ENCODE peak calls at places on chromosomes 13 and 19, in five cellular contexts. P is cardiac muscle cell, H is DND-41, F is nephron progenitor cell, U is right lobe of liver. M is an unnamed sample.

GRCh38 chr19:50492303-50493052 is 15.8 kb upstream of the GARIN5A start:
- DNase-seq in P (peak), H (peak), F (no peak), U (no peak), M (no peak)

GRCh38 chr19:55353803-55354697 is 469 bp downstream of the COX6B2 start:
- DNase-seq in P (peak), H (no peak), F (peak), U (peak), M (peak)

GRCh38 chr13:95418946-95419345 is 117.7 kb upstream of the ABCC4 start:
- DNase-seq in P (no peak), H (no peak), F (no peak), U (no peak), M (no peak)

GRCh38 chr19:37982655-37983054 is 75.6 kb downstream of the SIPA1L3 start:
- DNase-seq in P (no peak), H (no peak), F (no peak), U (no peak), M (no peak)

GRCh38 chr13:101178394-101178793 is 237.9 kb downstream of the NALCN start:
- DNase-seq in P (no peak), H (no peak), F (no peak), U (no peak), M (no peak)

GRCh38 chr13:113373811-113374485 is 10.0 kb upstream of the GRTP1 start:
- DNase-seq in P (no peak), H (no peak), F (no peak), U (no peak), M (no peak)

GRCh38 chr19:33734913-33735312 is 61.8 kb upstream of the KCTD15 start:
- DNase-seq in P (no peak), H (no peak), F (no peak), U (no peak), M (no peak)

GRCh38 chr13:35720290-35720689 is 243.8 kb upstream of the MAB21L1 start:
- DNase-seq in P (no peak), H (no peak), F (no peak), U (no peak), M (no peak)

GRCh38 chr19:1027953-1028902 is 1.8 kb downstream of the CNN2 start:
- DNase-seq in P (peak), H (peak), F (peak), U (no peak), M (peak)

GRCh38 chr13:92590503-92590908 is 636.1 kb upstream of the GPC6 start:
- DNase-seq in P (no peak), H (no peak), F (no peak), U (no peak), M (no peak)

GRCh38 chr13:63345835-63346234 is 1930.2 kb upstream of the PCDH20 start:
- DNase-seq in P (no peak), H (no peak), F (no peak), U (no peak), M (no peak)

GRCh38 chr19:29045708-29046107 is 167.2 kb downstream of the UQCRFS1 start:
- DNase-seq in P (no peak), H (no peak), F (no peak), U (no peak), M (no peak)

GRCh38 chr19:42052241-42052863 is 17.7 kb downstream of the GRIK5 start:
- DNase-seq in P (no peak), H (no peak), F (peak), U (no peak), M (no peak)

GRCh38 chr13:102233566-102234208 is 168.2 kb downstream of the FGF14 start:
- DNase-seq in P (no peak), H (no peak), F (no peak), U (no peak), M (no peak)

GRCh38 chr19:4375620-4376228 is 24.6 kb downstream of the SH3GL1 start:
- DNase-seq in P (no peak), H (no peak), F (no peak), U (no peak), M (no peak)

GRCh38 chr19:8811315-8812172 is 20.6 kb downstream of the ZNF558 start:
- DNase-seq in P (no peak), H (no peak), F (no peak), U (no peak), M (no peak)

GRCh38 chr13:35365885-35366284 is 110.6 kb downstream of the MAB21L1 start:
- DNase-seq in P (no peak), H (no peak), F (no peak), U (no peak), M (no peak)

GRCh38 chr13:31008400-31009115 is 76.1 kb downstream of the TEX26 start:
- DNase-seq in P (no peak), H (no peak), F (no peak), U (no peak), M (no peak)

GRCh38 chr13:27463500-27463899 is 13.1 kb upstream of the MTIF3 start:
- DNase-seq in P (no peak), H (no peak), F (no peak), U (no peak), M (no peak)

GRCh38 chr13:91347212-91347995 is at the start of gene MIR17HG:
- DNase-seq in P (peak), H (peak), F (peak), U (peak), M (peak)

GRCh38 chr13:38954291-38954690 is 36.3 kb downstream of the STOML3 start:
- DNase-seq in P (no peak), H (no peak), F (no peak), U (no peak), M (no peak)

GRCh38 chr19:17340302-17340870 is 3.0 kb downstream of the GTPBP3 start:
- DNase-seq in P (no peak), H (peak), F (peak), U (peak), M (no peak)

GRCh38 chr13:109314101-109314500 is 472.3 kb downstream of the IRS2 start:
- DNase-seq in P (no peak), H (no peak), F (no peak), U (no peak), M (no peak)

GRCh38 chr13:24892844-24893243 is 128.9 kb downstream of the RNF17 start:
- DNase-seq in P (no peak), H (no peak), F (no peak), U (no peak), M (no peak)

GRCh38 chr19:43622956-43623355 is 3.5 kb upstream of the ZNF428 start:
- DNase-seq in P (no peak), H (no peak), F (no peak), U (no peak), M (no peak)

GRCh38 chr19:3719868-3720532 is 11.8 kb downstream of the TJP3 start:
- DNase-seq in P (no peak), H (no peak), F (no peak), U (no peak), M (no peak)

GRCh38 chr19:30426864-30427263 is 54.7 kb downstream of the ZNF536 start:
- DNase-seq in P (no peak), H (no peak), F (no peak), U (no peak), M (no peak)

GRCh38 chr19:52274191-52274590 is 4.8 kb downstream of the ZNF766 start:
- DNase-seq in P (no peak), H (no peak), F (no peak), U (no peak), M (no peak)

GRCh38 chr19:52273301-52273700 is 3.9 kb downstream of the ZNF766 start:
- DNase-seq in P (no peak), H (no peak), F (no peak), U (no peak), M (no peak)

GRCh38 chr19:52270266-52270885 is 989 bp downstream of the ZNF766 start:
- DNase-seq in P (no peak), H (peak), F (peak), U (peak), M (peak)

GRCh38 chr19:52269338-52270261 is at the start of gene ZNF766:
- DNase-seq in P (peak), H (peak), F (peak), U (peak), M (peak)
- TF ChIP-seq CTCF in P (no peak), H (no peak), F (no peak), U (no peak), M (no peak)

DNA sequence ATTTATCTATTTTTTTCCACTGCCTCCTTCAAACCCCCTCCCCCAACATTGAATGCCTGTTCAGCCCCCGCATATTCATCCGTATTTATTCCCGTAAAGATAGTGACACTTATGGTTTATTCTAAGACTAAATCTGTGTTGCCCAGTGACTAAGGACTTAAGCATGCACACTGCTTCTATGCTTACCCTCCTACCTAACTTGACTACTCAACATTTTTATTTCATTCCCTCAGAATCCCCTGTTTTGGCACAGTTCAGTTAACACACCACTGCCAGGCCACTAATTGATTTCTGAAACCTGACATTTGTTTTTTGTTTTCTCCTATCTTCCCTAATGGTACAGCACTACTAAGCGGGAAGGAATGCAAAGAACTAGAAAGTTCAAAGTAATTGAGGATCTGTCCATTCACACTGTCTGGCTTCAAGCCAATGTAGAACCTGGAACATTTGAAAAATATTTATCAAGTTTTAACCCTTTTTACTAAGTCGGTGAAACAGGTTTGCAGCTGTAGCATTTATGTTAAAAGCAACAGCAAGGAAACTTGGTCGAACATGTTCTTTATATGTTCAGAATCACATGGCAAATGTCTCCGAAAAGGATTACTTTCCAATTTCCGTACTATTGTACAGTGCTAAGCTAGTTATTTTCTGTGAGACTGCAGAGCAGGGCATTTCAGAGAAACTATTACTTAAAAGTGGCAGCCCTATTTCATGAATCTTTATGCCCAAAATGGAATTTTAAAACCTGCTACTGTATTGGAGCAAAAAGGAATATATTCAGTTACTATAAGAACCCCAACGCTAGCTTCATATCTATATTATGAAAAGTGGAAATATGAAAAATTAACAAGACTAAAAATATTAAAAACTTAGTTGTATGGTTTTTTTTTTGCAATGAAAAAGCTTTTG is 2.5 kb upstream of the KLF5 start:
- DNase-seq in P (no peak), H (no peak), F (no peak), U (no peak), M (no peak)
- TF ChIP-seq CTCF in P (no peak), H (no peak), F (no peak), U (no peak), M (no peak)

DNA sequence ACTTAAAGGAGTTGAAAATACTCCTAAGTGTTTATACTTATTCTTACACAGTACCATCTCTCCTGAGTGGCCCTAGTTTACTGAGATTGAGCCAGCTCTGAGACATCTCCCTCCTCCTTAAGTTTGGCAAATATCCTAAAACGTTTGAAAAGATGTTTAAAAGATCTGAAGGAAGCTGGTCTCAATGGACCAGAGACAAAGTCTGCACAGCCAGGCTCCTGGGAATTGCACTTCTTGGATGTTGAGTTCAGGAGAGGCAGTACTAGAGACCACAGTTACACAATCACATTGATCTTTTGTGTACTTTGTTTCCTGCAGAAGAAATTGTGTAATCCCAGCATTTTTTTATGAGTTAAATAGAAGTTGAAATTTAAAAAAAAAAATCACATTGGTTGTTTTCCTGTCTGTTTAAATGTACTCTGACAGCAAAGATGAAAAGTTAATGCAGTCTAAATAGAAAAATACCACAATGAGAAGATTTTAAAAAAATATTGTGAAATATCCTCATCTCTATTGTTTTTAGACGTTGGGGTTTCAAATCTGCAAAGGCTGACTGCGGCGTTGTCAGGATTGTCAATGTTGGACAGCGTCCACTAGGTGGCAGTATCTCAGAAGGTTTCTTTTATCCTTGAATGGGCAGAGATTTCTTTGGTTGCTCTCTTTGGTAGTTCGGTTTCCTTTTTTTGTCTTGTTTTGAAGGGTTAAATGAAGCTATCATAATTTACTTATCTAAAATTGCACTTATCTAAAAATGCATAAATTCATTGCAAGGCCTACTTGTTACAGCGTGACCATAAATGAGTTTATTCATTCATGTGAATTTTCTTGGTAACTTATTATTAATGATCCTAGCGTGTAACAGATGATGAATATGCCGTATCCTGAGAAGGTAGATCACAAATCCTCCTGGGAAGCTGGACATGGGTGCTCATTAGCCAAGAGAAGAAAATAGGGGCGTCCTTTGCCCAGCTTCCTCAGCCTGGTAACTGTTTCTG is 20.9 kb downstream of the TNFSF11 start:
- DNase-seq in P (peak), H (peak), F (peak), U (peak), M (peak)
- TF ChIP-seq CTCF in P (peak), H (peak), F (peak), U (peak), M (peak)

DNA sequence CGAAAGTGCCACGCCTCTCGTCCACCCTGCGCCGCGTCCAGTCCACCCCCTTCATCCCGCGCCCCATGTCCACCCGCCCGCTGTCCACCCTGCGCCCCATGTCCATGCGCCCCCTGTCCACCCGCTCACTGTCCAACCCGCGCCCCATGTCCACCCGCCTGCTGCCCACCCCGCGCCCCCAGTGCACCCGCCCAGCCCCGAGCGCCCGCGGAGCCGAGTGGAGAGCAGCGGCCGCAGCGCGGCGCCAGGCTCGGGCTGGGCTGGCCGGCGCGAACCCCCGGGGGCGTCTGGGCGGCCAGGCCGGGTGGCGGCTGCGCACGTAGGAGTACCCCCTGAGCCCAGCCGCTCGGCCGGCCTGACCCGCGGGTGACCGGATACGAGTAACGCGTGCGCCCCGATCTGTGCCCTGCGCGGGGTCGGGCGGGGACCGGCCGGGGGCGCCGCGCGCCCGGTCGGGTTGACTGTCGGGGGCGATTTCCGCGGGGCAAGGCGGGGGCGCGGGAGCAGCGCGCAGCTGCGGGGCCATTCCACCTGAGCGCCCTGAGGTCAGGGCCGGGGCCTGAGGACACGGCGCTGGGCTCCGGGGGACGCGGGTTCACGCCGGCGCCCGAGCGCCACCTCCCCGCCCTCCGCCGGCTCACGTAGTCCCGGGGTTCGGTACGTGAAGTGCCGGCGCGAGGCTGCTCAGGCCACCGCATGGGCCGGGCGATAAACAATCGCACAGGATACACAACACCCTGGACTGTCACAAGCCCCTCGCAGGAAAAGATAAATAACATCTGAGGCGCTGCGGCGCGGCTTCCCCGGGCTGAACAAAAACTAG is 37.5 kb upstream of the FLT1 start:
- DNase-seq in P (peak), H (no peak), F (peak), U (peak), M (peak)
- TF ChIP-seq CTCF in P (no peak), H (no peak), F (no peak), U (no peak), M (no peak)

DNA sequence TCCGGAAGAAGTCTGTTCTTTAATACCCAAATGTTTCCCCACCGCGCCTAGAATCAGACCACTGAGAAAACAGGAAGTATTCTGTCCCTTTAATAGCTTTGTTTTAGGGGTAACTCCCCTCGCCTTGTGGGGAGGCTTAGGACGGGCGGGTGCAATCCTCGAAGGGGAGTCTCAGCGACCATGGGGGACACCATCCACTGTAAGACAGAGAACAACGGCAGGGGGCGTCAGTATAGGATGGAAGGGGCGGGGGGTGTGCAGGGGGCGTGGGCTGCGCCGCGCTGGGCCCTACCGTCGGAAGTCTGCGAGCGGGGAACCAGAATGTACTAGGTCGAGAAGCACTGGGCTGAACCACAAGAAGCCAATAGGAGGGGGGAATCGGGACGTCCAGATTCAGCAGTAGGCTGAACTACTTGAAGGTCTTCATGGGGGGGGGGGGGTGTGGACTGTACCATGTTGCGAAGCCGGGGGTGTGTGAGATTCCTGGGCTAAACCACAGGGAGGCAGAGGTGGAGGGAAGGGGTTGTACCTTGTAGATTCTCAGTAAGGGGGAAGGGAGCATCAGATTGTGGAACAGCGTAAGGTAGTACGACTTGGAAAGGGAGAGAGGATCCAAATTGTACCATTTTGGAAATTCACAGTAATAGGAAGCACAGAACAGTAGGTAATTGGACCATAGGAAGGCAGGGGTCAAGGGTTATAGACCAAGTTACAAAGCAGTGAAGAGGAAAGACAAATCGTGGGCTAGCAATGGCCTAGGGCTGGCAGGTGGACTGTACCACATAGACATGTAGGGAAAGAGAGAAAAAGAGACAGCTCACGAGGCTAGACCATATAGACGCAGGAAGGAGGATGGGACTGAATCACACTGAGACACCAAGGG is 1.0 kb upstream of the DBP start:
- DNase-seq in P (peak), H (peak), F (peak), U (peak), M (peak)
- TF ChIP-seq CTCF in P (peak), H (peak), F (no peak), U (no peak), M (no peak)

DNA sequence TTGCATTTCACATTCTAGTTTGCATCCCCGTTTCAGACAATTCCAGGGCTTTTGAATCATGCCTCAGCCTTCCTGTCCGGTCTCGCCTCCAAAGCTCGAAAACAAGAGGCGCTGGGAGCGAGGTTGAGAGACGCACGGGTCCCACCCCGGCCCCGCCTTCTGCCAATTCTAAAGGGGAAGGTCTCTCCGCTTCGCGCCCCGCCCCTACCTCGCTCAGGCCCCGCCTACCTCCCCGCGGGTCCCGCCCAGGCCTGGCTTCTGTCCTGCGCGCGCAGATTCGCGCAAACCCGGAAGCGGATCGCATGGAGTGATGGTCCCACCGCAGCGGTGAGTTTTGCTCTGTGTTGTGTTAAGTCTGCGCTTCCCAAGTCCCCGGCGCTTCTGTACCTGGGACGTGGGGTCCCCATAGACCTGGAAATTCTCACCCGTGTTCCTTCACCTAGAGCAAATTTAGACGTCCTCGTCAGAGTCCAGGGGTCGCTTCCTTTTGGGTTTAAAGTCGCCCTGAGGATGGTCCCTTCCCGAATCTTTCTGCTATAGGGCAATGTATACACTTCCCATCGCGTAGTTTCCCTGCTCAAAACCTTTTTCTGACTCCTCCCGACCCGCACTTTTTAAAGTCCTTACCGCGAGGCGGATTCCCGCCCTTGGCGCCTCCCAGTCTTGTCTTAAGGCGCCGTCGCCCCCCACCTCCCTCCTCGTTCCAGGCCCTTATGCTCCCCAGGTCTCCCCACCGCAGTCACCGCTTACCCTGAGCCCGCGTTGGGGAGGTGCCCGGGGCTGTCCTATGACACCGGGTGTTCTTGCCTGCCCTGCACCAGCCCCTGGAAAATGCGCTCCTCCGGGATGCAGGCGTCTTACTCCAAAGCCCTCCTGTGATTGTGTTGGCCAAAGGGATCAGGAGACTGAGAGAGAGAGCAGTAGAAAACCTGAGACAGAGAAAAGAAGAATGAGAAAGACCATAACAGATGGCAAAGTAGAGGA is at the start of gene ZNF845:
- DNase-seq in P (peak), H (peak), F (peak), U (peak), M (peak)
- TF ChIP-seq CTCF in P (no peak), H (no peak), F (no peak), U (no peak), M (no peak)

M was measured in endothelial cell.